ENCODE peak calls at places on chromosomes 11 and 22, in five cellular contexts. One of them, this sample, is unnamed. For H3K4me1, the result is how much of the 10 kb centered on the place peaks cover.

GRCh38 chr11:26137651-26138050 is 194.3 kb upstream of the ANO3 start:
- DNase-seq in transverse colon: no peak
- DNase-seq in A549: no peak
- DNase-seq in Peyer's patch: no peak
- DNase-seq in CD4-positive, alpha-beta memory T cell: no peak
- DNase-seq in this sample: no peak

GRCh38 chr11:9577032-9577431 is 3.6 kb downstream of the WEE1 start:
- DNase-seq in transverse colon: no peak
- DNase-seq in A549: no peak
- DNase-seq in Peyer's patch: no peak
- DNase-seq in CD4-positive, alpha-beta memory T cell: no peak
- DNase-seq in this sample: no peak

GRCh38 chr11:111186308-111186967 is 59.1 kb upstream of the POU2AF2 start:
- DNase-seq in CD4-positive, alpha-beta memory T cell: no peak
- DNase-seq in transverse colon: no peak
- DNase-seq in A549: no peak
- DNase-seq in Peyer's patch: no peak
- DNase-seq in this sample: no peak

GRCh38 chr11:58658553-58659080 is 36.2 kb downstream of the CNTF start:
- DNase-seq in Peyer's patch: no peak
- DNase-seq in A549: no peak
- DNase-seq in transverse colon: no peak
- DNase-seq in CD4-positive, alpha-beta memory T cell: no peak
- DNase-seq in this sample: no peak

GRCh38 chr22:42080287-42080686 is 787 bp downstream of the SMDT1 start:
- DNase-seq in Peyer's patch: peak
- DNase-seq in transverse colon: peak
- DNase-seq in CD4-positive, alpha-beta memory T cell: no peak
- DNase-seq in A549: no peak
- DNase-seq in this sample: peak

GRCh38 chr22:36757608-36758220 is 18.2 kb downstream of the IFT27 start:
- DNase-seq in A549: peak
- DNase-seq in Peyer's patch: peak
- DNase-seq in CD4-positive, alpha-beta memory T cell: peak
- DNase-seq in transverse colon: peak
- DNase-seq in this sample: peak

GRCh38 chr11:111982019-111982464 is 43.2 kb upstream of the DLAT start:
- DNase-seq in Peyer's patch: peak
- DNase-seq in transverse colon: peak
- DNase-seq in CD4-positive, alpha-beta memory T cell: peak
- DNase-seq in A549: peak
- DNase-seq in this sample: peak

GRCh38 chr11:9462172-9462799 is 1.5 kb downstream of the ZNF143 start:
- DNase-seq in Peyer's patch: no peak
- DNase-seq in CD4-positive, alpha-beta memory T cell: no peak
- DNase-seq in transverse colon: no peak
- DNase-seq in A549: no peak
- DNase-seq in this sample: no peak

GRCh38 chr22:36363378-36363931 is 24.3 kb downstream of the MYH9 start:
- DNase-seq in CD4-positive, alpha-beta memory T cell: no peak
- DNase-seq in Peyer's patch: no peak
- DNase-seq in transverse colon: no peak
- DNase-seq in A549: no peak
- DNase-seq in this sample: peak

GRCh38 chr11:88206746-88207145 is 31.5 kb upstream of the RAB38 start:
- DNase-seq in Peyer's patch: no peak
- DNase-seq in CD4-positive, alpha-beta memory T cell: no peak
- DNase-seq in transverse colon: no peak
- DNase-seq in A549: no peak
- DNase-seq in this sample: no peak

GRCh38 chr11:35204614-35205013 is 65.6 kb downstream of the CD44 start:
- DNase-seq in transverse colon: no peak
- DNase-seq in A549: no peak
- DNase-seq in Peyer's patch: no peak
- DNase-seq in CD4-positive, alpha-beta memory T cell: no peak
- DNase-seq in this sample: no peak

GRCh38 chr11:77819921-77820564 is 479 bp downstream of the RSF1 start:
- DNase-seq in transverse colon: peak
- DNase-seq in CD4-positive, alpha-beta memory T cell: no peak
- DNase-seq in Peyer's patch: peak
- DNase-seq in A549: peak
- DNase-seq in this sample: peak

GRCh38 chr11:2309251-2310072 is 7.6 kb downstream of the TSPAN32 start:
- DNase-seq in Peyer's patch: peak
- DNase-seq in A549: no peak
- DNase-seq in CD4-positive, alpha-beta memory T cell: no peak
- DNase-seq in transverse colon: no peak
- DNase-seq in this sample: no peak
- H3K4me1 ChIP-seq in Peyer's patch: under half
- H3K4me1 ChIP-seq in A549: under half
- H3K4me1 ChIP-seq in CD4-positive, alpha-beta memory T cell: under half
- H3K4me1 ChIP-seq in transverse colon: under half
- H3K4me1 ChIP-seq in this sample: under half

GRCh38 chr11:119303227-119303718 is 13.7 kb downstream of the MCAM start:
- DNase-seq in Peyer's patch: no peak
- DNase-seq in A549: no peak
- DNase-seq in CD4-positive, alpha-beta memory T cell: no peak
- DNase-seq in transverse colon: no peak
- DNase-seq in this sample: no peak

GRCh38 chr11:119307974-119308373 is 9.0 kb downstream of the MCAM start:
- DNase-seq in transverse colon: no peak
- DNase-seq in Peyer's patch: no peak
- DNase-seq in A549: no peak
- DNase-seq in CD4-positive, alpha-beta memory T cell: no peak
- DNase-seq in this sample: no peak

GRCh38 chr11:119307219-119307618 is 9.7 kb downstream of the MCAM start:
- DNase-seq in Peyer's patch: no peak
- DNase-seq in A549: no peak
- DNase-seq in CD4-positive, alpha-beta memory T cell: no peak
- DNase-seq in transverse colon: no peak
- DNase-seq in this sample: no peak

GRCh38 chr11:119306373-119306890 is 10.5 kb downstream of the MCAM start:
- DNase-seq in CD4-positive, alpha-beta memory T cell: no peak
- DNase-seq in transverse colon: no peak
- DNase-seq in A549: no peak
- DNase-seq in Peyer's patch: no peak
- DNase-seq in this sample: no peak

GRCh38 chr11:119305556-119306372 is 11.2 kb downstream of the MCAM start:
- DNase-seq in Peyer's patch: no peak
- DNase-seq in CD4-positive, alpha-beta memory T cell: no peak
- DNase-seq in A549: no peak
- DNase-seq in transverse colon: no peak
- DNase-seq in this sample: no peak
- H3K4me1 ChIP-seq in Peyer's patch: under half
- H3K4me1 ChIP-seq in CD4-positive, alpha-beta memory T cell: under half
- H3K4me1 ChIP-seq in A549: under half
- H3K4me1 ChIP-seq in transverse colon: under half
- H3K4me1 ChIP-seq in this sample: under half

DNA sequence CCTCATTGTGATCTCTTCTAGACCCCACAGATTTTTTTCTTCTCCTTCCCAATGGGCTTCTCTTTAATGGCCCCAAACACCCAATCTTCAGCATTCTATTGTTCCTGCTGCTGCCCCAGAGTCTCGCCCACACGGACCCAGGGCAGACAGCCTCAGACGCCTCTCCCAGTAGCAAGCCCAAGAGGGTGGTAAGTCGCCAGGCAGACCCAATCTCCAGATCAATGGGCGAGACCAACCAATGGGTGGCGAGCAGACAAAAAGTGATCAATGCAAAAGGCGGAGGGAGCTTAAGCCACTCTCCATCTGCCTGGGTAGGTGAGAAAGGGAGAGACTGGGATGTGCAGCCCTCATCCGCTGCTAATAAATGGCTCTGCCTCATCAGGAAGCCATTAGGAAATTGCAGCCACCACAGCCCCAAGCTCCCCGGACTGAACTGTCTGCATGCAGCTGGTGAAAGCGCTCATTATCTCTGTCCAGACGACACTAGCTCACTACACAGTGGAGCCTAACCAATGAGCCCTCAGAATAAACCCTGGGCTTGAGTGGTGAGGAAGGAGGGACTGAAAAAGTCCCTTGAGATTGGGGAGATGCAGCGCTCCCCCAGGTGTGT is 81.8 kb downstream of the ETS1 start:
- DNase-seq in A549: no peak
- DNase-seq in transverse colon: no peak
- DNase-seq in Peyer's patch: no peak
- DNase-seq in CD4-positive, alpha-beta memory T cell: no peak
- DNase-seq in this sample: no peak
- H3K4me1 ChIP-seq in A549: half or more
- H3K4me1 ChIP-seq in transverse colon: half or more
- H3K4me1 ChIP-seq in Peyer's patch: under half
- H3K4me1 ChIP-seq in CD4-positive, alpha-beta memory T cell: half or more
- H3K4me1 ChIP-seq in this sample: under half

DNA sequence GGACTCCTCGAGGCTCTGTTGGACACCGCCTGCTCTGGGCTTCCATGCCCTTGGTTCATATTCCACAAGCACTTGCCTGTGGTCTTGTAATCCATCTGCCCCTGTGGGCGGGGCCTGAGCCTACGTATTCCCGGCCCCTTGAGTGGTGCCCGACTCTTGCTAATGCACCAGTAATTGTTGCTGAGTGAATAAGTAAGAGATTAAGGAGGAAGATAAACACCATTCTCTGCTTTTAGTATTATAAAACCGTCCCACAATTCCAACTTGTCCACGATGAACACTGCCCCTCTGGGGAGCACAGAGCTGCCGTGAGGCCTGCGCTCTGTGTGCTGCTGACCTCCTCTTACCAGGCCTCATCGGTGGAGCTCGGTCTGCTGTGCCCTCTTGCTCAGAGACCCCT is 50.3 kb downstream of the MICAL2 start:
- DNase-seq in CD4-positive, alpha-beta memory T cell: no peak
- DNase-seq in transverse colon: no peak
- DNase-seq in A549: no peak
- DNase-seq in Peyer's patch: no peak
- DNase-seq in this sample: no peak
- H3K4me1 ChIP-seq in CD4-positive, alpha-beta memory T cell: under half
- H3K4me1 ChIP-seq in transverse colon: half or more
- H3K4me1 ChIP-seq in A549: half or more
- H3K4me1 ChIP-seq in Peyer's patch: under half
- H3K4me1 ChIP-seq in this sample: half or more

This sample was measured in Caco-2.